ENCODE peak calls at places on chromosomes 2 and 18, in eight cellular contexts. One of them, this sample, is unnamed.

GRCh38 chr2:216215991-216216390 is 106.8 kb downstream of the XRCC5 start:
- DNase-seq in Peyer's patch: no peak
- DNase-seq in AG04450: no peak
- DNase-seq in ovary: no peak
- DNase-seq in GM23338: peak; percentile 82
- DNase-seq in A673: peak; percentile 50
- DNase-seq in natural killer cell: no peak
- DNase-seq in tibial artery: no peak
- DNase-seq in this sample: no peak

GRCh38 chr2:102606353-102606752 is 13.0 kb upstream of the SLC9A2 start:
- DNase-seq in Peyer's patch: no peak
- DNase-seq in AG04450: no peak
- DNase-seq in ovary: no peak
- DNase-seq in GM23338: no peak
- DNase-seq in A673: no peak
- DNase-seq in natural killer cell: no peak
- DNase-seq in tibial artery: no peak
- DNase-seq in this sample: no peak

GRCh38 chr18:34707670-34708069 is 2.4 kb upstream of the DTNA start:
- DNase-seq in Peyer's patch: no peak
- DNase-seq in AG04450: peak; percentile 82
- DNase-seq in ovary: peak; percentile 63
- DNase-seq in GM23338: peak; percentile 33
- DNase-seq in A673: peak; percentile 94
- DNase-seq in natural killer cell: no peak
- DNase-seq in tibial artery: peak; percentile 76
- DNase-seq in this sample: no peak

GRCh38 chr2:30048636-30049175 is 98.1 kb upstream of the YPEL5 start:
- DNase-seq in Peyer's patch: no peak
- DNase-seq in AG04450: no peak
- DNase-seq in ovary: no peak
- DNase-seq in GM23338: peak; percentile 15
- DNase-seq in A673: no peak
- DNase-seq in natural killer cell: no peak
- DNase-seq in tibial artery: no peak
- DNase-seq in this sample: no peak

GRCh38 chr2:119212139-119212800 is 11.4 kb upstream of the STEAP3 start:
- DNase-seq in Peyer's patch: no peak
- DNase-seq in AG04450: no peak
- DNase-seq in ovary: peak; percentile 54
- DNase-seq in GM23338: no peak
- DNase-seq in A673: no peak
- DNase-seq in natural killer cell: no peak
- DNase-seq in tibial artery: no peak
- DNase-seq in this sample: no peak

GRCh38 chr2:113791697-113792590 is 35.5 kb upstream of the SLC35F5 start:
- DNase-seq in Peyer's patch: no peak
- DNase-seq in AG04450: no peak
- DNase-seq in ovary: no peak
- DNase-seq in GM23338: no peak
- DNase-seq in A673: no peak
- DNase-seq in natural killer cell: no peak
- DNase-seq in tibial artery: no peak
- DNase-seq in this sample: no peak

GRCh38 chr2:105496271-105496670 is 97.4 kb upstream of the FHL2 start:
- DNase-seq in Peyer's patch: no peak
- DNase-seq in AG04450: no peak
- DNase-seq in ovary: peak; percentile 52
- DNase-seq in GM23338: no peak
- DNase-seq in A673: no peak
- DNase-seq in natural killer cell: no peak
- DNase-seq in tibial artery: no peak
- DNase-seq in this sample: no peak

GRCh38 chr2:208880171-208880570 is 473.6 kb downstream of the PTH2R start:
- DNase-seq in Peyer's patch: no peak
- DNase-seq in AG04450: no peak
- DNase-seq in ovary: no peak
- DNase-seq in GM23338: no peak
- DNase-seq in A673: no peak
- DNase-seq in natural killer cell: no peak
- DNase-seq in tibial artery: no peak
- DNase-seq in this sample: no peak

GRCh38 chr2:163348843-163349395 is 386.9 kb downstream of the FIGN start:
- DNase-seq in Peyer's patch: no peak
- DNase-seq in AG04450: peak; percentile 8
- DNase-seq in ovary: no peak
- DNase-seq in GM23338: peak; percentile 41
- DNase-seq in A673: peak; percentile 34
- DNase-seq in natural killer cell: no peak
- DNase-seq in tibial artery: no peak
- DNase-seq in this sample: no peak

GRCh38 chr2:128157644-128158043 is 66.6 kb downstream of the UGGT1 start:
- DNase-seq in Peyer's patch: no peak
- DNase-seq in AG04450: no peak
- DNase-seq in ovary: no peak
- DNase-seq in GM23338: no peak
- DNase-seq in A673: no peak
- DNase-seq in natural killer cell: no peak
- DNase-seq in tibial artery: no peak
- DNase-seq in this sample: no peak

GRCh38 chr2:217551229-217551909 is 451.4 kb downstream of the TNS1 start:
- DNase-seq in Peyer's patch: no peak
- DNase-seq in AG04450: peak; percentile 46
- DNase-seq in ovary: no peak
- DNase-seq in GM23338: peak; percentile 76
- DNase-seq in A673: no peak
- DNase-seq in natural killer cell: no peak
- DNase-seq in tibial artery: no peak
- DNase-seq in this sample: no peak

GRCh38 chr2:116820986-116821385 is 993.5 kb upstream of the DDX18 start:
- DNase-seq in Peyer's patch: no peak
- DNase-seq in AG04450: no peak
- DNase-seq in ovary: no peak
- DNase-seq in GM23338: no peak
- DNase-seq in A673: no peak
- DNase-seq in natural killer cell: no peak
- DNase-seq in tibial artery: no peak
- DNase-seq in this sample: no peak

GRCh38 chr2:84676295-84676694 is 160.0 kb downstream of the DNAH6 start:
- DNase-seq in Peyer's patch: no peak
- DNase-seq in AG04450: peak; percentile 46
- DNase-seq in ovary: no peak
- DNase-seq in GM23338: no peak
- DNase-seq in A673: no peak
- DNase-seq in natural killer cell: no peak
- DNase-seq in tibial artery: no peak
- DNase-seq in this sample: no peak

GRCh38 chr2:234974501-234975385 is 22.9 kb downstream of the SH3BP4 start:
- DNase-seq in Peyer's patch: no peak
- DNase-seq in AG04450: no peak
- DNase-seq in ovary: no peak
- DNase-seq in GM23338: no peak
- DNase-seq in A673: peak; percentile 81
- DNase-seq in natural killer cell: no peak
- DNase-seq in tibial artery: peak; percentile 75
- DNase-seq in this sample: no peak

GRCh38 chr2:147845608-147846002 is 776 bp downstream of the ACVR2A start:
- DNase-seq in Peyer's patch: no peak
- DNase-seq in AG04450: no peak
- DNase-seq in ovary: no peak
- DNase-seq in GM23338: no peak
- DNase-seq in A673: no peak
- DNase-seq in natural killer cell: no peak
- DNase-seq in tibial artery: no peak
- DNase-seq in this sample: no peak

GRCh38 chr2:208092093-208092832 is 32.1 kb downstream of the CRYGD start:
- DNase-seq in Peyer's patch: no peak
- DNase-seq in AG04450: no peak
- DNase-seq in ovary: no peak
- DNase-seq in GM23338: no peak
- DNase-seq in A673: no peak
- DNase-seq in natural killer cell: no peak
- DNase-seq in tibial artery: no peak
- DNase-seq in this sample: no peak

GRCh38 chr18:60067426-60068210 is 167.8 kb downstream of the PMAIP1 start:
- DNase-seq in Peyer's patch: no peak
- DNase-seq in AG04450: no peak
- DNase-seq in ovary: no peak
- DNase-seq in GM23338: peak; percentile 17
- DNase-seq in A673: no peak
- DNase-seq in natural killer cell: no peak
- DNase-seq in tibial artery: no peak
- DNase-seq in this sample: no peak

GRCh38 chr2:162482463-162482862 is 138.5 kb downstream of the GCA start:
- DNase-seq in Peyer's patch: no peak
- DNase-seq in AG04450: no peak
- DNase-seq in ovary: no peak
- DNase-seq in GM23338: no peak
- DNase-seq in A673: no peak
- DNase-seq in natural killer cell: no peak
- DNase-seq in tibial artery: no peak
- DNase-seq in this sample: no peak

GRCh38 chr2:106107509-106108131 is 86.5 kb downstream of the UXS1 start:
- DNase-seq in Peyer's patch: no peak
- DNase-seq in AG04450: no peak
- DNase-seq in ovary: no peak
- DNase-seq in GM23338: no peak
- DNase-seq in A673: no peak
- DNase-seq in natural killer cell: no peak
- DNase-seq in tibial artery: no peak
- DNase-seq in this sample: no peak

DNA sequence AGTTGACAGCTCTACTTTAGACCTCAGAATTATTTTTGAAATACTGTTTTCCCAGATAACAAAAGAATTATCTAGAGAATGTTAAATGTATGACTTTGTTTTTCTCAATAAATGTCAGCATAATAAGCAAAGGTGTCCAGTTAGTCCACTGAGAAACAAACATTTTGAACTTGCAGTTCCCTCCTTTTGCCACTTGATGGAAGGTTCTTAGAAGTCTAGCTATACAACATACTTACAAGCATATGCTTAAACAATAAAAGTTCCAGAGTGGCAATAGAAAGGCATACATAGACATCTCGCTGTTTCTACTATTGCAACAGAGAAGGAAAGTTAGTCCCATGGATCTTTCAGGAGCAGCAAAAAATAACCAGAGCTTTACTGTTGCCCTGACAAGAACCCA is 11.8 kb downstream of the NDUFA10 start:
- DNase-seq in Peyer's patch: no peak
- DNase-seq in AG04450: no peak
- DNase-seq in ovary: no peak
- DNase-seq in GM23338: no peak
- DNase-seq in A673: peak; percentile 16
- DNase-seq in natural killer cell: no peak
- DNase-seq in tibial artery: no peak
- DNase-seq in this sample: no peak
- TF ChIP-seq CTCF in Peyer's patch: peak; percentile 31
- TF ChIP-seq CTCF in AG04450: peak; percentile 50
- TF ChIP-seq CTCF in ovary: no peak
- TF ChIP-seq CTCF in GM23338: peak; percentile 26
- TF ChIP-seq CTCF in A673: peak; percentile 24
- TF ChIP-seq CTCF in natural killer cell: no peak
- TF ChIP-seq CTCF in tibial artery: no peak
- TF ChIP-seq CTCF in this sample: no peak

GRCh38 chr2:219388845-219389156 is 1.1 kb upstream of the DNPEP start:
- DNase-seq in Peyer's patch: no peak
- DNase-seq in AG04450: no peak
- DNase-seq in ovary: no peak
- DNase-seq in GM23338: no peak
- DNase-seq in A673: no peak
- DNase-seq in natural killer cell: no peak
- DNase-seq in tibial artery: no peak
- DNase-seq in this sample: no peak
- TF ChIP-seq CTCF in Peyer's patch: no peak
- TF ChIP-seq CTCF in AG04450: no peak
- TF ChIP-seq CTCF in ovary: no peak
- TF ChIP-seq CTCF in GM23338: no peak
- TF ChIP-seq CTCF in A673: no peak
- TF ChIP-seq CTCF in natural killer cell: no peak
- TF ChIP-seq CTCF in tibial artery: no peak
- TF ChIP-seq CTCF in this sample: no peak

GRCh38 chr18:50647237-50647636 is 87.3 kb downstream of the MAPK4 start:
- DNase-seq in Peyer's patch: no peak
- DNase-seq in AG04450: no peak
- DNase-seq in ovary: no peak
- DNase-seq in GM23338: no peak
- DNase-seq in A673: no peak
- DNase-seq in natural killer cell: no peak
- DNase-seq in tibial artery: no peak
- DNase-seq in this sample: no peak

GRCh38 chr18:50642439-50642838 is 82.6 kb downstream of the MAPK4 start:
- DNase-seq in Peyer's patch: no peak
- DNase-seq in AG04450: no peak
- DNase-seq in ovary: no peak
- DNase-seq in GM23338: no peak
- DNase-seq in A673: no peak
- DNase-seq in natural killer cell: no peak
- DNase-seq in tibial artery: peak; percentile 20
- DNase-seq in this sample: no peak

GRCh38 chr18:50647792-50648191 is 87.9 kb downstream of the MAPK4 start:
- DNase-seq in Peyer's patch: no peak
- DNase-seq in AG04450: no peak
- DNase-seq in ovary: no peak
- DNase-seq in GM23338: no peak
- DNase-seq in A673: no peak
- DNase-seq in natural killer cell: no peak
- DNase-seq in tibial artery: no peak
- DNase-seq in this sample: no peak

GRCh38 chr18:50644146-50644545 is 84.3 kb downstream of the MAPK4 start:
- DNase-seq in Peyer's patch: no peak
- DNase-seq in AG04450: no peak
- DNase-seq in ovary: no peak
- DNase-seq in GM23338: no peak
- DNase-seq in A673: no peak
- DNase-seq in natural killer cell: no peak
- DNase-seq in tibial artery: no peak
- DNase-seq in this sample: no peak

GRCh38 chr18:50644807-50645206 is 84.9 kb downstream of the MAPK4 start:
- DNase-seq in Peyer's patch: no peak
- DNase-seq in AG04450: no peak
- DNase-seq in ovary: no peak
- DNase-seq in GM23338: peak; percentile 84
- DNase-seq in A673: peak; percentile 14
- DNase-seq in natural killer cell: no peak
- DNase-seq in tibial artery: no peak
- DNase-seq in this sample: no peak
- TF ChIP-seq CTCF in Peyer's patch: peak; percentile 21
- TF ChIP-seq CTCF in AG04450: no peak
- TF ChIP-seq CTCF in ovary: no peak
- TF ChIP-seq CTCF in GM23338: peak; percentile 64
- TF ChIP-seq CTCF in A673: peak; percentile 44
- TF ChIP-seq CTCF in natural killer cell: no peak
- TF ChIP-seq CTCF in tibial artery: no peak
- TF ChIP-seq CTCF in this sample: peak; percentile 49

DNA sequence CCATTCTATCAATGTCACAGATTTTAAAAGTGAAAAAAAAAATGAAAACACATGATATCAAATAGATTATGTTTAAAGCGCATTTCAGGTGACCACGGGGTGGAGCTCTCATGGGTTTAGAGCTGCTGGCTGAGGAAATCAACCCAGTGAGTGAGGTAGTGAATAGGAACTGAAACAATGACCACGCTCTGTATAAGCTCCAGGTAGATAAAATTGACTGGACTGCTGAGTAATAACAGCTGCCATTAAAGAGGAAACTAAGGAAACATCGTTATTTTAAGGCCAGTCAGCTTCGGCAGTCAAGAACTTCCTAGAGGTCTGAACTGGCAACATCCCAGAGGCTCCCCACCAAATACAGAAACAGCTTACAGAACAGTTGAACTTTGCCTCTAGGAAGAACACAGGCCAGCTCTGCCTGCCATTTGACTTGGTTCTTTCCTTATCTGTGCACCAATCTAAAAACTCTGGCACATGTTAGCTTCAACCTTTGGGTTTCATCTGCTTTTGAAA is 185.9 kb downstream of the PDE1A start:
- DNase-seq in Peyer's patch: no peak
- DNase-seq in AG04450: no peak
- DNase-seq in ovary: no peak
- DNase-seq in GM23338: peak; percentile 54
- DNase-seq in A673: peak; percentile 37
- DNase-seq in natural killer cell: no peak
- DNase-seq in tibial artery: no peak
- DNase-seq in this sample: no peak
- TF ChIP-seq CTCF in Peyer's patch: peak; percentile 51
- TF ChIP-seq CTCF in AG04450: peak; percentile 39
- TF ChIP-seq CTCF in ovary: no peak
- TF ChIP-seq CTCF in GM23338: peak; percentile 71
- TF ChIP-seq CTCF in A673: peak; percentile 59
- TF ChIP-seq CTCF in natural killer cell: no peak
- TF ChIP-seq CTCF in tibial artery: peak; percentile 23
- TF ChIP-seq CTCF in this sample: peak; percentile 22